ENCODE peak calls at places on chromosomes 2 and 18, in six cellular contexts. One of them, this sample, is unnamed.

GRCh38 chr18:7300971-7301553 is 70.2 kb downstream of the LRRC30 start:
- DNase-seq in HFFc6: no peak
- DNase-seq in HEK293T: no peak
- DNase-seq in upper lobe of right lung: no peak
- DNase-seq in GM20000: no peak
- DNase-seq in NCI-H345: peak
- DNase-seq in this sample: no peak

GRCh38 chr2:74384051-74384450 is 3.9 kb upstream of the DCTN1 start:
- DNase-seq in HFFc6: peak
- DNase-seq in HEK293T: no peak
- DNase-seq in upper lobe of right lung: no peak
- DNase-seq in GM20000: no peak
- DNase-seq in NCI-H345: no peak
- DNase-seq in this sample: no peak

GRCh38 chr2:152376968-152377367 is 42.0 kb downstream of the FMNL2 start:
- DNase-seq in HFFc6: no peak
- DNase-seq in HEK293T: no peak
- DNase-seq in upper lobe of right lung: no peak
- DNase-seq in GM20000: no peak
- DNase-seq in NCI-H345: no peak
- DNase-seq in this sample: no peak

GRCh38 chr18:52343138-52343537 is 3.1 kb downstream of the DCC start:
- DNase-seq in HFFc6: no peak
- DNase-seq in HEK293T: no peak
- DNase-seq in upper lobe of right lung: no peak
- DNase-seq in GM20000: no peak
- DNase-seq in NCI-H345: no peak
- DNase-seq in this sample: no peak

GRCh38 chr2:28643911-28644334 is 107.7 kb upstream of the PPP1CB start:
- DNase-seq in HFFc6: peak
- DNase-seq in HEK293T: no peak
- DNase-seq in upper lobe of right lung: no peak
- DNase-seq in GM20000: no peak
- DNase-seq in NCI-H345: peak
- DNase-seq in this sample: no peak

GRCh38 chr2:169768262-169768995 is 30.2 kb upstream of the SSB start:
- DNase-seq in HFFc6: no peak
- DNase-seq in HEK293T: no peak
- DNase-seq in upper lobe of right lung: peak
- DNase-seq in GM20000: peak
- DNase-seq in NCI-H345: no peak
- DNase-seq in this sample: peak

GRCh38 chr2:118641711-118642110 is 205.7 kb downstream of the EN1 start:
- DNase-seq in HFFc6: no peak
- DNase-seq in HEK293T: no peak
- DNase-seq in upper lobe of right lung: no peak
- DNase-seq in GM20000: no peak
- DNase-seq in NCI-H345: no peak
- DNase-seq in this sample: no peak

GRCh38 chr2:46852598-46852997 is 63.0 kb downstream of the MCFD2 start:
- DNase-seq in HFFc6: no peak
- DNase-seq in HEK293T: no peak
- DNase-seq in upper lobe of right lung: no peak
- DNase-seq in GM20000: no peak
- DNase-seq in NCI-H345: no peak
- DNase-seq in this sample: no peak

GRCh38 chr2:152238021-152238420 is 62.5 kb upstream of the STAM2 start:
- DNase-seq in HFFc6: no peak
- DNase-seq in HEK293T: no peak
- DNase-seq in upper lobe of right lung: no peak
- DNase-seq in GM20000: no peak
- DNase-seq in NCI-H345: no peak
- DNase-seq in this sample: no peak

GRCh38 chr2:105753380-105753779 is 8.7 kb downstream of the NCK2 start:
- DNase-seq in HFFc6: no peak
- DNase-seq in HEK293T: no peak
- DNase-seq in upper lobe of right lung: no peak
- DNase-seq in GM20000: no peak
- DNase-seq in NCI-H345: no peak
- DNase-seq in this sample: no peak

GRCh38 chr18:73414598-73414997 is 546.8 kb upstream of the NETO1 start:
- DNase-seq in HFFc6: no peak
- DNase-seq in HEK293T: no peak
- DNase-seq in upper lobe of right lung: no peak
- DNase-seq in GM20000: no peak
- DNase-seq in NCI-H345: no peak
- DNase-seq in this sample: no peak

GRCh38 chr2:189870396-189871089 is 86.3 kb downstream of the PMS1 start:
- DNase-seq in HFFc6: no peak
- DNase-seq in HEK293T: no peak
- DNase-seq in upper lobe of right lung: no peak
- DNase-seq in GM20000: no peak
- DNase-seq in NCI-H345: no peak
- DNase-seq in this sample: no peak

GRCh38 chr2:219959471-219959870 is 332.0 kb downstream of the SLC4A3 start:
- DNase-seq in HFFc6: peak
- DNase-seq in HEK293T: no peak
- DNase-seq in upper lobe of right lung: no peak
- DNase-seq in GM20000: no peak
- DNase-seq in NCI-H345: no peak
- DNase-seq in this sample: no peak

GRCh38 chr2:232871418-232871834 is 1.4 kb downstream of the SNORC start:
- DNase-seq in HFFc6: no peak
- DNase-seq in HEK293T: no peak
- DNase-seq in upper lobe of right lung: no peak
- DNase-seq in GM20000: no peak
- DNase-seq in NCI-H345: no peak
- DNase-seq in this sample: no peak

GRCh38 chr2:216308532-216308931 is 63.8 kb downstream of the MARCHF4 start:
- DNase-seq in HFFc6: no peak
- DNase-seq in HEK293T: peak
- DNase-seq in upper lobe of right lung: no peak
- DNase-seq in GM20000: no peak
- DNase-seq in NCI-H345: peak
- DNase-seq in this sample: no peak

GRCh38 chr2:118186858-118187254 is 98.6 kb downstream of the INSIG2 start:
- DNase-seq in HFFc6: no peak
- DNase-seq in HEK293T: no peak
- DNase-seq in upper lobe of right lung: no peak
- DNase-seq in GM20000: no peak
- DNase-seq in NCI-H345: no peak
- DNase-seq in this sample: no peak

GRCh38 chr18:6982398-6982797 is 135.2 kb downstream of the LAMA1 start:
- DNase-seq in HFFc6: no peak
- DNase-seq in HEK293T: no peak
- DNase-seq in upper lobe of right lung: no peak
- DNase-seq in GM20000: no peak
- DNase-seq in NCI-H345: no peak
- DNase-seq in this sample: no peak

GRCh38 chr2:172094319-172095145 is 8.2 kb downstream of the DLX2 start:
- DNase-seq in HFFc6: peak
- DNase-seq in HEK293T: no peak
- DNase-seq in upper lobe of right lung: no peak
- DNase-seq in GM20000: peak
- DNase-seq in NCI-H345: no peak
- DNase-seq in this sample: peak

GRCh38 chr2:67041051-67041450 is 356.1 kb upstream of the ETAA1 start:
- DNase-seq in HFFc6: no peak
- DNase-seq in HEK293T: no peak
- DNase-seq in upper lobe of right lung: no peak
- DNase-seq in GM20000: no peak
- DNase-seq in NCI-H345: no peak
- DNase-seq in this sample: no peak

GRCh38 chr2:230956827-230957755 is 32.0 kb upstream of the GPR55 start:
- DNase-seq in HFFc6: peak
- DNase-seq in HEK293T: peak
- DNase-seq in upper lobe of right lung: no peak
- DNase-seq in GM20000: peak
- DNase-seq in NCI-H345: peak
- DNase-seq in this sample: peak

GRCh38 chr18:28108801-28109200 is 68.1 kb downstream of the CDH2 start:
- DNase-seq in HFFc6: no peak
- DNase-seq in HEK293T: no peak
- DNase-seq in upper lobe of right lung: no peak
- DNase-seq in GM20000: no peak
- DNase-seq in NCI-H345: no peak
- DNase-seq in this sample: no peak

GRCh38 chr2:25339791-25340339 is 1.9 kb downstream of the DNMT3A start:
- DNase-seq in HFFc6: no peak
- DNase-seq in HEK293T: no peak
- DNase-seq in upper lobe of right lung: no peak
- DNase-seq in GM20000: no peak
- DNase-seq in NCI-H345: peak
- DNase-seq in this sample: no peak

GRCh38 chr18:10841203-10841602 is 308.2 kb downstream of the PIEZO2 start:
- DNase-seq in HFFc6: no peak
- DNase-seq in HEK293T: no peak
- DNase-seq in upper lobe of right lung: no peak
- DNase-seq in GM20000: no peak
- DNase-seq in NCI-H345: no peak
- DNase-seq in this sample: no peak

GRCh38 chr2:164039270-164039669 is 303.5 kb upstream of the FIGN start:
- DNase-seq in HFFc6: no peak
- DNase-seq in HEK293T: no peak
- DNase-seq in upper lobe of right lung: no peak
- DNase-seq in GM20000: no peak
- DNase-seq in NCI-H345: no peak
- DNase-seq in this sample: no peak

GRCh38 chr18:63258749-63259580 is 60.6 kb downstream of the BCL2 start:
- DNase-seq in HFFc6: no peak
- DNase-seq in HEK293T: no peak
- DNase-seq in upper lobe of right lung: no peak
- DNase-seq in GM20000: no peak
- DNase-seq in NCI-H345: peak
- DNase-seq in this sample: no peak

GRCh38 chr2:69298261-69298660 is 88.8 kb downstream of the GFPT1 start:
- DNase-seq in HFFc6: peak
- DNase-seq in HEK293T: no peak
- DNase-seq in upper lobe of right lung: no peak
- DNase-seq in GM20000: no peak
- DNase-seq in NCI-H345: no peak
- DNase-seq in this sample: no peak

GRCh38 chr2:133596701-133597393 is 28.6 kb upstream of the NCKAP5 start:
- DNase-seq in HFFc6: no peak
- DNase-seq in HEK293T: no peak
- DNase-seq in upper lobe of right lung: no peak
- DNase-seq in GM20000: no peak
- DNase-seq in NCI-H345: no peak
- DNase-seq in this sample: no peak

GRCh38 chr2:135985826-135986393 is 484 bp upstream of the DARS1 start:
- DNase-seq in HFFc6: no peak
- DNase-seq in HEK293T: no peak
- DNase-seq in upper lobe of right lung: no peak
- DNase-seq in GM20000: peak
- DNase-seq in NCI-H345: no peak
- DNase-seq in this sample: no peak

GRCh38 chr2:25851740-25852503 is 26.4 kb downstream of the ASXL2 start:
- DNase-seq in HFFc6: peak
- DNase-seq in HEK293T: peak
- DNase-seq in upper lobe of right lung: no peak
- DNase-seq in GM20000: peak
- DNase-seq in NCI-H345: peak
- DNase-seq in this sample: peak

GRCh38 chr2:194116861-194117260 is 1540.2 kb upstream of the SLC39A10 start:
- DNase-seq in HFFc6: no peak
- DNase-seq in HEK293T: no peak
- DNase-seq in upper lobe of right lung: no peak
- DNase-seq in GM20000: no peak
- DNase-seq in NCI-H345: no peak
- DNase-seq in this sample: no peak